ENCODE peak calls at places on chromosomes 2 and 18, in ten cellular contexts. U is GM23248; K is H7; O is stomach; B is CD8-positive, alpha-beta memory T cell; G is lower lobe of right lung; V is CD4-positive, alpha-beta memory T cell; I is small intestine; L is ovary; F is heart right ventricle. T is an unnamed sample.
A peak's percentile ranks its signal among the peaks of the same experiment; 100 is the strongest.

GRCh38 chr2:203532957-203533695 is 2.0 kb downstream of the RAPH1 start:
- DNase-seq in G (no peak), K (peak; percentile 69), F (peak; percentile 54), B (no peak), O (no peak), L (no peak), I (no peak), U (peak; percentile 83), V (no peak), T (peak; percentile 46)

GRCh38 chr2:223619486-223620129 is 17.4 kb upstream of the SCG2 start:
- DNase-seq in U (no peak), B (no peak), G (no peak), K (no peak), F (no peak), I (no peak), O (no peak), L (no peak), V (no peak), T (no peak)

GRCh38 chr2:102020596-102021170 is 28.9 kb downstream of the IL1R2 start:
- DNase-seq in I (peak; percentile 64), F (peak; percentile 92), V (peak; percentile 73), G (peak; percentile 87), K (peak; percentile 86), L (peak; percentile 91), B (peak; percentile 75), U (peak; percentile 89), O (peak; percentile 91), T (peak; percentile 74)

GRCh38 chr2:127347734-127348392 is 39.9 kb downstream of the MAP3K2 start:
- DNase-seq in U (no peak), L (no peak), V (no peak), F (no peak), B (no peak), G (no peak), I (no peak), K (no peak), O (no peak), T (no peak)

GRCh38 chr18:39345321-39345720 is 1779.7 kb upstream of the CELF4 start:
- DNase-seq in B (no peak), F (no peak), U (no peak), K (no peak), L (no peak), I (no peak), G (no peak), V (no peak), O (no peak), T (no peak)

GRCh38 chr2:235766206-235766794 is 272.5 kb downstream of the AGAP1 start:
- DNase-seq in L (peak; percentile 67), K (peak; percentile 84), O (peak; percentile 65), F (peak; percentile 83), V (peak; percentile 46), I (peak; percentile 79), G (no peak), B (peak; percentile 28), U (peak; percentile 89), T (peak; percentile 48)

GRCh38 chr18:48804856-48805610 is 145.7 kb downstream of the SMAD7 start:
- DNase-seq in B (no peak), O (peak; percentile 11), V (no peak), L (no peak), G (peak; percentile 30), K (no peak), U (no peak), F (no peak), I (no peak), T (no peak)

GRCh38 chr2:15913146-15913545 is 27.2 kb upstream of the MYCN start:
- DNase-seq in G (no peak), O (no peak), F (no peak), K (no peak), U (no peak), V (no peak), B (no peak), L (no peak), I (no peak), T (no peak)

GRCh38 chr2:140185076-140185475 is 1404.9 kb upstream of the NXPH2 start:
- DNase-seq in O (no peak), U (no peak), K (no peak), V (no peak), I (no peak), L (no peak), B (no peak), F (no peak), G (no peak), T (no peak)

DNA sequence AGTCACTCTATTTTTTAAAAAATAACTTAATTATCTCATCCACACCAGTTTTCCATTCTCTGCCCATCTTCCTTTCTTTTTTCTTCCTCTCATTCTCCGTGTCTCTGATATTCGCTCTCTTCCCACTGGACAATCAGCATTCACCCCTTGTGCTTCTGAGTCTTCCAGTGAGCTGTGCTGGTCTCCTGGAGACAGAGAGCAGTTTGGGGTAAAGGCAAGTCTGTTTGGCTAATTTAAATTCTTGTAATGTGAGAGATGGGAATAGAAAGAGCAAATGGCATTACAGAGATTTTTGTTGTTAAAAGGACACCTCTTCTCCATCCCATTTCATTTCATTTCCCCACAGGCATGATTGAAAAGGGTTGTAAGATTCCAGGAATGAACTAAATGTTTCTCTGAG is 107.5 kb downstream of the DTNA start:
- DNase-seq in U (no peak), K (no peak), G (no peak), L (no peak), B (no peak), O (no peak), F (no peak), V (no peak), I (no peak), T (no peak)
- H3K4me3 ChIP-seq in U (no peak overlapping the region), K (no peak overlapping the region), G (no peak overlapping the region), L (no peak overlapping the region), B (no peak overlapping the region), O (no peak overlapping the region), F (no peak overlapping the region), V (no peak overlapping the region), I (no peak overlapping the region), T (no peak overlapping the region)

GRCh38 chr2:85248741-85249524 is 78.9 kb downstream of the TGOLN2 start:
- DNase-seq in O (no peak), F (peak; percentile 47), I (peak; percentile 55), G (no peak), U (peak; percentile 90), L (no peak), K (no peak), V (no peak), B (no peak), T (peak; percentile 85)
- H3K4me3 ChIP-seq in O (no peak overlapping the region), F (no peak overlapping the region), I (no peak overlapping the region), G (no peak overlapping the region), U (peak overlapping the region; percentile 36), L (no peak overlapping the region), K (no peak overlapping the region), V (no peak overlapping the region), B (no peak overlapping the region), T (no peak overlapping the region)

GRCh38 chr2:25253153-25253617 is 84.8 kb upstream of the POMC start:
- DNase-seq in K (peak; percentile 23), O (no peak), I (no peak), F (no peak), V (no peak), G (no peak), B (no peak), U (no peak), L (no peak), T (no peak)
- H3K4me3 ChIP-seq in K (peak overlapping the region; percentile 55), O (peak overlapping the region; percentile 71), I (no peak overlapping the region), F (peak overlapping the region; percentile 47), V (no peak overlapping the region), G (peak overlapping the region; percentile 74), B (no peak overlapping the region), U (no peak overlapping the region), L (no peak overlapping the region), T (no peak overlapping the region)

GRCh38 chr2:54557211-54557600 is 101.1 kb downstream of the SPTBN1 start:
- DNase-seq in G (no peak), F (no peak), U (no peak), L (no peak), O (no peak), K (no peak), V (no peak), B (no peak), I (no peak), T (no peak)
- H3K4me3 ChIP-seq in G (peak overlapping the region; percentile 60), F (peak overlapping the region; percentile 41), U (no peak overlapping the region), L (peak overlapping the region; percentile 50), O (peak overlapping the region; percentile 73), K (peak overlapping the region; percentile 91), V (peak overlapping the region; percentile 94), B (peak overlapping the region; percentile 98), I (peak overlapping the region; percentile 88), T (peak overlapping the region; percentile 70)